ENCODE peak calls at places on chromosomes 11 and 22, in nine cellular contexts. F is GM23248, R is OCI-LY7, K is right atrium auricular region, T is endothelial cell of umbilical vein, M is testis, W is neuronal stem cell, B is endodermal cell, L is breast epithelium. H is an unnamed sample. For H3K9me3 and H3K4me1, the result is how much of the 10 kb centered on the place peaks cover.

GRCh38 chr11:69447786-69448185 is 33.7 kb upstream of the LINC01488 start:
- DNase-seq in F (peak), R (no peak), K (no peak), T (peak), M (no peak), W (no peak), B (no peak), L (no peak), H (no peak)

GRCh38 chr11:47837929-47838328 is 10.2 kb downstream of the NUP160 start:
- DNase-seq in F (no peak), R (no peak), K (no peak), T (no peak), M (no peak), W (no peak), B (no peak), L (no peak), H (no peak)

GRCh38 chr11:2746401-2747230 is 46.8 kb upstream of the KCNQ1OT1 start:
- DNase-seq in F (no peak), R (no peak), K (no peak), T (no peak), M (no peak), W (no peak), B (no peak), L (no peak), H (no peak)

GRCh38 chr11:112292785-112293407 is 32.2 kb upstream of the PLET1 start:
- DNase-seq in F (peak), R (no peak), K (peak), T (peak), M (no peak), W (no peak), B (no peak), L (peak), H (no peak)

GRCh38 chr11:74009675-74010305 is 905 bp upstream of the UCP3 start:
- DNase-seq in F (no peak), R (no peak), K (no peak), T (no peak), M (no peak), W (no peak), B (no peak), L (no peak), H (no peak)

GRCh38 chr11:80346660-80347059 is 905.8 kb upstream of the TENM4 start:
- DNase-seq in F (no peak), R (no peak), K (no peak), T (no peak), M (no peak), W (no peak), B (no peak), L (no peak), H (no peak)

GRCh38 chr22:20199413-20199842 is 48.6 kb upstream of the CCDC188 start:
- DNase-seq in F (no peak), R (no peak), K (no peak), T (no peak), M (no peak), W (no peak), B (no peak), L (no peak), H (no peak)

GRCh38 chr22:47144076-47144765 is 381.8 kb downstream of the TBC1D22A start:
- DNase-seq in F (no peak), R (no peak), K (no peak), T (no peak), M (no peak), W (no peak), B (no peak), L (no peak), H (no peak)

GRCh38 chr11:46890665-46891064 is 27.7 kb downstream of the LRP4 start:
- DNase-seq in F (peak), R (no peak), K (no peak), T (no peak), M (no peak), W (no peak), B (no peak), L (no peak), H (no peak)

GRCh38 chr11:131064373-131064991 is 148.2 kb upstream of the SNX19 start:
- DNase-seq in F (peak), R (peak), K (no peak), T (peak), M (peak), W (peak), B (peak), L (peak), H (no peak)

GRCh38 chr11:26677566-26677965 is 44.3 kb downstream of the SLC5A12 start:
- DNase-seq in F (no peak), R (no peak), K (no peak), T (no peak), M (no peak), W (no peak), B (no peak), L (no peak), H (no peak)

GRCh38 chr11:57566564-57567209 is 785 bp downstream of the UBE2L6 start:
- DNase-seq in F (peak), R (no peak), K (no peak), T (peak), M (no peak), W (no peak), B (no peak), L (no peak), H (no peak)

GRCh38 chr11:69100454-69101099 is 51.8 kb downstream of the TPCN2 start:
- DNase-seq in F (no peak), R (no peak), K (no peak), T (no peak), M (no peak), W (no peak), B (no peak), L (no peak), H (no peak)

GRCh38 chr22:45524157-45524556 is 21.5 kb downstream of the FBLN1 start:
- DNase-seq in F (no peak), R (no peak), K (no peak), T (no peak), M (no peak), W (no peak), B (no peak), L (no peak), H (no peak)

GRCh38 chr11:64268687-64269379 is 15.6 kb downstream of the BAD start:
- DNase-seq in F (peak), R (peak), K (peak), T (peak), M (peak), W (no peak), B (peak), L (peak), H (no peak)

GRCh38 chr11:131897976-131898375 is 527.6 kb downstream of the NTM start:
- DNase-seq in F (no peak), R (no peak), K (no peak), T (no peak), M (no peak), W (no peak), B (no peak), L (no peak), H (no peak)

GRCh38 chr11:13427440-13427839 is 35.6 kb downstream of the BTBD10 start:
- DNase-seq in F (no peak), R (no peak), K (no peak), T (no peak), M (no peak), W (no peak), B (no peak), L (no peak), H (no peak)

GRCh38 chr11:123195182-123196059 is at the start of gene CLMP:
- DNase-seq in F (peak), R (no peak), K (no peak), T (no peak), M (peak), W (no peak), B (peak), L (peak), H (peak)

GRCh38 chr22:19396934-19397728 is 34.4 kb downstream of the HIRA start:
- DNase-seq in F (no peak), R (no peak), K (no peak), T (no peak), M (no peak), W (no peak), B (no peak), L (no peak), H (no peak)

GRCh38 chr11:3904228-3904627 is 48.8 kb downstream of the STIM1 start:
- DNase-seq in F (peak), R (no peak), K (no peak), T (no peak), M (no peak), W (no peak), B (no peak), L (peak), H (no peak)

GRCh38 chr11:72816404-72816990 is 2.3 kb downstream of the ATG16L2 start:
- DNase-seq in F (no peak), R (no peak), K (no peak), T (no peak), M (no peak), W (no peak), B (no peak), L (no peak), H (no peak)

GRCh38 chr22:32695451-32695891 is 106.0 kb upstream of the TIMP3 start:
- DNase-seq in F (peak), R (no peak), K (no peak), T (no peak), M (no peak), W (no peak), B (no peak), L (no peak), H (no peak)

GRCh38 chr11:105265859-105266258 is 126.3 kb upstream of the CARD18 start:
- DNase-seq in F (peak), R (no peak), K (no peak), T (peak), M (no peak), W (no peak), B (no peak), L (no peak), H (no peak)

GRCh38 chr11:113387605-113388211 is at the start of gene ANKK1:
- DNase-seq in F (no peak), R (no peak), K (no peak), T (no peak), M (peak), W (peak), B (peak), L (peak), H (no peak)

GRCh38 chr11:72972541-72973128 is 158.4 kb downstream of the ATG16L2 start:
- DNase-seq in F (peak), R (no peak), K (no peak), T (no peak), M (no peak), W (no peak), B (no peak), L (no peak), H (no peak)

GRCh38 chr11:125930076-125930450 is 15.8 kb upstream of the VSIG10L2 start:
- DNase-seq in F (no peak), R (no peak), K (no peak), T (no peak), M (no peak), W (no peak), B (no peak), L (no peak), H (no peak)

GRCh38 chr22:19786959-19787848 is 26.6 kb downstream of the TBX1 start:
- DNase-seq in F (no peak), R (no peak), K (no peak), T (no peak), M (no peak), W (no peak), B (no peak), L (no peak), H (no peak)

GRCh38 chr22:48783821-48784266 is 1043.8 kb downstream of the BRD1 start:
- DNase-seq in F (no peak), R (no peak), K (peak), T (no peak), M (no peak), W (no peak), B (peak), L (no peak), H (no peak)

GRCh38 chr22:48786679-48786996 is 1041.0 kb downstream of the BRD1 start:
- DNase-seq in F (no peak), R (no peak), K (no peak), T (no peak), M (no peak), W (no peak), B (no peak), L (no peak), H (no peak)

GRCh38 chr22:48785792-48786678 is 1041.6 kb downstream of the BRD1 start:
- DNase-seq in F (no peak), R (no peak), K (peak), T (no peak), M (no peak), W (no peak), B (peak), L (no peak), H (no peak)

GRCh38 chr22:48782817-48783511 is 1044.7 kb downstream of the BRD1 start:
- DNase-seq in F (no peak), R (peak), K (peak), T (no peak), M (no peak), W (peak), B (peak), L (no peak), H (no peak)

DNA sequence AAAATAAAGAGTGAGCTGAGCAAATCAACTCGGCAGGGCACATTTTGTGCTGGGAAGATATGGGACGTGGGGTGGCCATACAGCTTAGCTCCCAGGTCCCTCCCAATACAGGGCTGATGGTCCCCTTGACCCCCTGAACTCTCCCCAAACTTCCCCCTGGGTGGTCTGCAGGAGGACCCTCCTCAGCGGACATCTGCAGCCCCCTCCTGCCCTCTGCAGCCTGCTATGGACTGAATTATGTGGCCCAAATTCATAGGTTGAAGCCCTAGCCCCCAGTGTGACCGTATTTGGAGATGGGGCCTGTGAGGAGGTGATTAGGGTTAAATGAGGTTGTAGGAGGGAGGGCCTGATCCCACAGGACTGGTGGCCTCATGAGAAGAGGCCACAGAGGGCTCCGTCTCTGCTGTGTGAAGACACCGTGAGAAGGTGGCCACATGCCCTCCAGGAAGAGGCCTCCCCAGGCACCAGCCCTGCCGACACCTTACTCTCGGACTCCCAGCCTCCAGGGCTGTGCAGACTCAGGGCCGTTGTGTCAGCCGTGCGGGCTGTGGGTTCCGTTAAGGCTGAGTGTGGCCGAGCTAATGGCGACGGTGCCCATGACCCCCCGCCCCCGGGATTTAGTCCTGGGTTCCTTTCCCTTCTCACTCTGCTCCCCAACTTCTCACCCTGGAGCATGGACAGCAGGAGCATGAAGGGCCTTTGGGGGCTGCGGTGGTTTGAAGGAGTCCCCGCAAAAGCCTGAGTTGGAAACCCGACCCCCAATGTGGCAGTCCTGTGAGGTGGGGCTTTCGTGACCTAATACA is 1042.8 kb downstream of the BRD1 start:
- DNase-seq in F (no peak), R (no peak), K (peak), T (no peak), M (no peak), W (no peak), B (peak), L (no peak), H (no peak)
- H3K9me3 ChIP-seq in F (under half), R (under half), K (under half), T (under half), M (under half), W (under half), B (under half), L (under half), H (under half)

GRCh38 chr11:86592659-86593451 is 79.6 kb downstream of the ME3 start:
- DNase-seq in F (peak), R (peak), K (peak), T (peak), M (peak), W (no peak), B (peak), L (peak), H (no peak)

GRCh38 chr11:86594746-86595145 is 77.7 kb downstream of the ME3 start:
- DNase-seq in F (peak), R (no peak), K (no peak), T (peak), M (no peak), W (no peak), B (no peak), L (no peak), H (no peak)

GRCh38 chr11:86595401-86595800 is 77.0 kb downstream of the ME3 start:
- DNase-seq in F (no peak), R (no peak), K (no peak), T (peak), M (no peak), W (no peak), B (no peak), L (no peak), H (no peak)

GRCh38 chr11:86593833-86594232 is 78.6 kb downstream of the ME3 start:
- DNase-seq in F (peak), R (no peak), K (no peak), T (peak), M (no peak), W (no peak), B (no peak), L (no peak), H (no peak)

GRCh38 chr11:86596861-86597632 is 75.4 kb downstream of the ME3 start:
- DNase-seq in F (no peak), R (no peak), K (no peak), T (peak), M (no peak), W (no peak), B (no peak), L (no peak), H (no peak)
- H3K27ac ChIP-seq in F (no peak), R (no peak), K (peak), T (peak), M (no peak), W (no peak), B (no peak), L (no peak), H (no peak)

GRCh38 chr11:76835928-76836612 is 24.6 kb upstream of the ACER3 start:
- DNase-seq in F (peak), R (no peak), K (no peak), T (peak), M (peak), W (no peak), B (no peak), L (peak), H (no peak)

GRCh38 chr11:76836613-76837291 is 24.0 kb upstream of the ACER3 start:
- DNase-seq in F (no peak), R (no peak), K (no peak), T (no peak), M (no peak), W (no peak), B (no peak), L (no peak), H (no peak)

GRCh38 chr11:76832365-76832764 is 28.4 kb upstream of the ACER3 start:
- DNase-seq in F (no peak), R (no peak), K (no peak), T (no peak), M (no peak), W (no peak), B (no peak), L (no peak), H (no peak)

GRCh38 chr11:76834151-76834550 is 26.6 kb upstream of the ACER3 start:
- DNase-seq in F (no peak), R (no peak), K (no peak), T (no peak), M (no peak), W (no peak), B (no peak), L (no peak), H (no peak)

GRCh38 chr11:76835030-76835429 is 25.7 kb upstream of the ACER3 start:
- DNase-seq in F (no peak), R (no peak), K (no peak), T (no peak), M (no peak), W (no peak), B (no peak), L (no peak), H (no peak)
- H3K4me1 ChIP-seq in F (under half), R (under half), K (under half), T (under half), M (under half), W (under half), B (under half), L (under half), H (under half)

DNA sequence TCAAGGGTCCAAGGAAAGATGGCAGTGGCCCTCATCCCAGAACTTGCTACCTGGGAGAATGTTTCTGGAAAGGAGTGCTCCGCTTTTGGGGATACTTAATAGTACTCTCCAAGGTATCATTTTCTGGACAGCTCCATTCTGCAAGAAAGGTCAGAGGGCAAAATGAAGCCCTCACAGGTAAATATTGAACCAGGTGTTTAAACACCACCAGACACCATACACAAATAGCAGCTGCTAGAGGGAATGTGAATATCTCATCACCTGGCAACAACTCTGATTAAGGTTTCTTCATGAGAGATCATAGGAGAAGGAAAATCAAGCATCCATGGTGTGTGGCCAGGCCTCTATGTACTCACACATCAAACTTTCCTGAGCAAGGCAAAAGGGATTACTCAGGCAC is 226.2 kb upstream of the FAT3 start:
- DNase-seq in F (no peak), R (no peak), K (no peak), T (no peak), M (no peak), W (no peak), B (no peak), L (no peak), H (no peak)
- H3K9me3 ChIP-seq in F (under half), R (under half), K (under half), T (under half), M (under half), W (under half), B (under half), L (under half), H (under half)

DNA sequence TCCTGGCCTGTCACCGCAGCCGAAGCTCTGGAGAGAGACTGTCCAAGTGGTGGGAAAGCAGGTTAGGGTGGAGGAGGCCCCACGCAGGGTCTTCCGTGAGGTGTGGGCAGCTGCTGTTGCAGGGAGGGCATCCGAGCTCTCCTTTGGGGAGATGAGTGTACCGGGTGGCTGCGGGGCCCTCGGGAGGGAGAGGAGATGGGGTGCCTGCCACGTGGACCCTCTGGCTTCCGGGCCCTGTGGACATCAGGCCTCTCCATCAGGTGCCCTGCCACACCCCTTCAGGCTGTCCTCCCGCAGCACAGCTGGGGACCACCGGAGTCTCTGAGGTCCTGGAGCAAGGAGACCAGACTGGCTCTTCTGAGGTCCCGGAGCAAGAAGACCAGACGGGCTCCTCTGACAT is 1.7 kb downstream of the PTDSS2 start:
- DNase-seq in F (no peak), R (no peak), K (no peak), T (no peak), M (no peak), W (no peak), B (no peak), L (no peak), H (no peak)
- H3K27ac ChIP-seq in F (no peak), R (no peak), K (peak), T (no peak), M (no peak), W (no peak), B (no peak), L (no peak), H (peak)

H was measured in naive thymus-derived CD4-positive, alpha-beta T cell.